ENCODE peak calls at places on chromosomes 16 and 17, in nine cellular contexts. X is mesenchymal stem cell; U is kidney; B is cardiac muscle cell; H is endodermal cell; P is right cardiac atrium; Q is adrenal gland; G is uterus; A is CD8-positive, alpha-beta memory T cell. Y is an unnamed sample. For H3K4me1, the result is how much of the 10 kb centered on the place peaks cover.

GRCh38 chr17:73437826-73438225 is 126.0 kb upstream of the CDC42EP4 start:
- DNase-seq in X (no peak), U (peak), B (no peak), H (no peak), P (no peak), Q (no peak), G (no peak), A (no peak), Y (no peak)

GRCh38 chr17:41655611-41656111 is 31.3 kb upstream of the KRT17 start:
- DNase-seq in X (no peak), U (peak), B (no peak), H (peak), P (no peak), Q (no peak), G (no peak), A (no peak), Y (no peak)

GRCh38 chr17:28466001-28466400 is 7.4 kb upstream of the SLC13A2 start:
- DNase-seq in X (no peak), U (no peak), B (peak), H (no peak), P (no peak), Q (no peak), G (no peak), A (no peak), Y (no peak)

GRCh38 chr16:79369796-79370195 is 230.7 kb downstream of the MAF start:
- DNase-seq in X (no peak), U (no peak), B (no peak), H (no peak), P (no peak), Q (peak), G (no peak), A (no peak), Y (no peak)

GRCh38 chr17:30221346-30221745 is 14.2 kb downstream of the SLC6A4 start:
- DNase-seq in X (no peak), U (no peak), B (no peak), H (no peak), P (no peak), Q (no peak), G (no peak), A (no peak), Y (no peak)

GRCh38 chr16:8739151-8739550 is 58.3 kb downstream of the TMEM186 start:
- DNase-seq in X (no peak), U (no peak), B (no peak), H (no peak), P (no peak), Q (no peak), G (no peak), A (no peak), Y (no peak)

GRCh38 chr16:2968738-2969544 is at the start of gene PAQR4:
- DNase-seq in X (peak), U (peak), B (peak), H (peak), P (peak), Q (peak), G (peak), A (peak), Y (peak)

GRCh38 chr17:49739662-49740271 is 24.2 kb downstream of the FAM117A start:
- DNase-seq in X (peak), U (peak), B (peak), H (no peak), P (peak), Q (peak), G (peak), A (peak), Y (peak)

GRCh38 chr17:29683481-29683880 is 60.8 kb upstream of the CORO6 start:
- DNase-seq in X (no peak), U (no peak), B (no peak), H (no peak), P (no peak), Q (no peak), G (no peak), A (no peak), Y (no peak)

GRCh38 chr16:63684116-63684515 is 1437.7 kb downstream of the CDH11 start:
- DNase-seq in X (no peak), U (no peak), B (no peak), H (no peak), P (no peak), Q (no peak), G (no peak), A (no peak), Y (no peak)

GRCh38 chr17:39863244-39863917 is 731 bp downstream of the IKZF3 start:
- DNase-seq in X (no peak), U (no peak), B (no peak), H (no peak), P (no peak), Q (no peak), G (no peak), A (no peak), Y (no peak)

GRCh38 chr17:67555855-67556254 is 161.9 kb upstream of the NOL11 start:
- DNase-seq in X (no peak), U (no peak), B (no peak), H (peak), P (no peak), Q (no peak), G (no peak), A (no peak), Y (no peak)

GRCh38 chr17:15952916-15953865 is 8.3 kb downstream of the ADORA2B start:
- DNase-seq in X (no peak), U (peak), B (no peak), H (peak), P (no peak), Q (no peak), G (no peak), A (no peak), Y (no peak)

GRCh38 chr17:51427259-51428255 is 167.2 kb downstream of the UTP18 start:
- DNase-seq in X (no peak), U (no peak), B (no peak), H (no peak), P (no peak), Q (no peak), G (no peak), A (peak), Y (peak)

GRCh38 chr16:82769845-82770244 is 143.1 kb downstream of the CDH13 start:
- DNase-seq in X (no peak), U (no peak), B (no peak), H (no peak), P (no peak), Q (no peak), G (no peak), A (no peak), Y (no peak)

GRCh38 chr16:2159052-2159838 is 3.7 kb downstream of the TRAF7 start:
- DNase-seq in X (no peak), U (no peak), B (peak), H (no peak), P (peak), Q (no peak), G (peak), A (no peak), Y (no peak)

GRCh38 chr16:59341368-59341767 is 607.3 kb upstream of the GOT2 start:
- DNase-seq in X (no peak), U (no peak), B (no peak), H (peak), P (no peak), Q (no peak), G (no peak), A (no peak), Y (no peak)
- H3K4me1 ChIP-seq in X (under half), U (under half), B (under half), H (under half), P (under half), Q (under half), G (under half), A (under half), Y (under half)

GRCh38 chr16:58727796-58728568 is 6.1 kb downstream of the GOT2 start:
- DNase-seq in X (no peak), U (no peak), B (no peak), H (no peak), P (no peak), Q (no peak), G (no peak), A (no peak), Y (no peak)
- H3K27ac ChIP-seq in X (no peak), U (peak), B (no peak), H (no peak), P (no peak), Q (no peak), G (no peak), A (no peak), Y (no peak)

GRCh38 chr17:8122923-8123694 is 797 bp downstream of the HES7 start:
- DNase-seq in X (peak), U (peak), B (no peak), H (peak), P (no peak), Q (no peak), G (no peak), A (peak), Y (no peak)
- H3K4me1 ChIP-seq in X (half or more), U (under half), B (under half), H (under half), P (under half), Q (half or more), G (under half), A (half or more), Y (half or more)

GRCh38 chr17:7132511-7133094 is 18.0 kb upstream of the ASGR2 start:
- DNase-seq in X (peak), U (no peak), B (peak), H (peak), P (no peak), Q (no peak), G (no peak), A (peak), Y (peak)

GRCh38 chr17:7133424-7133823 is 18.8 kb upstream of the ASGR2 start:
- DNase-seq in X (peak), U (no peak), B (peak), H (peak), P (peak), Q (peak), G (no peak), A (peak), Y (peak)

GRCh38 chr17:7128174-7128573 is 13.6 kb upstream of the ASGR2 start:
- DNase-seq in X (no peak), U (peak), B (no peak), H (no peak), P (no peak), Q (no peak), G (no peak), A (no peak), Y (no peak)

GRCh38 chr17:7129311-7129710 is 14.7 kb upstream of the ASGR2 start:
- DNase-seq in X (no peak), U (peak), B (no peak), H (no peak), P (no peak), Q (no peak), G (no peak), A (no peak), Y (no peak)

GRCh38 chr17:7130626-7131467 is 16.2 kb upstream of the ASGR2 start:
- DNase-seq in X (no peak), U (peak), B (peak), H (peak), P (no peak), Q (no peak), G (no peak), A (no peak), Y (no peak)
- H3K27ac ChIP-seq in X (no peak), U (no peak), B (no peak), H (no peak), P (no peak), Q (no peak), G (no peak), A (no peak), Y (no peak)

GRCh38 chr17:48013876-48014602 is 23.6 kb downstream of the COPZ2 start:
- DNase-seq in X (no peak), U (no peak), B (no peak), H (no peak), P (no peak), Q (no peak), G (no peak), A (no peak), Y (no peak)
- H3K4me1 ChIP-seq in X (under half), U (under half), B (under half), H (under half), P (under half), Q (under half), G (under half), A (under half), Y (under half)

Y was measured in CD8-positive, alpha-beta T cell.